ENCODE peak calls at places on chromosome 11, in six cellular contexts. K, G, L, E, A and Z are unnamed samples.

GRCh38 chr11:32090774-32091370 is at the start of gene RCN1:
- DNase-seq in A (peak; percentile 93), L (peak; percentile 55), K (peak; percentile 82), E (peak; percentile 81), G (peak; percentile 10), Z (peak; percentile 32)

GRCh38 chr11:90805172-90805571 is 582.3 kb upstream of the CHORDC1 start:
- DNase-seq in E (no peak), A (peak; percentile 9), K (no peak), L (no peak), G (no peak), Z (peak; percentile 35)

GRCh38 chr11:16603890-16604783 is 134.3 kb upstream of the C11orf58 start:
- DNase-seq in K (peak; percentile 19), A (peak; percentile 62), E (peak; percentile 62), G (no peak), L (peak; percentile 69), Z (no peak)

GRCh38 chr11:95832763-95833162 is 42.5 kb downstream of the CEP57 start:
- DNase-seq in A (no peak), G (no peak), L (no peak), E (no peak), K (no peak), Z (no peak)

GRCh38 chr11:108253176-108253575 is 30.3 kb downstream of the ATM start:
- DNase-seq in E (no peak), K (no peak), A (no peak), G (no peak), L (no peak), Z (peak; percentile 9)

GRCh38 chr11:7936615-7937014 is 4.9 kb downstream of the OR10A3 start:
- DNase-seq in G (no peak), E (no peak), K (peak; percentile 82), L (peak; percentile 51), A (no peak), Z (peak; percentile 23)

GRCh38 chr11:680476-680875 is 14.5 kb downstream of the DEAF1 start:
- DNase-seq in E (no peak), K (no peak), A (no peak), G (no peak), L (no peak), Z (no peak)

GRCh38 chr11:93756748-93757147 is 15.3 kb downstream of the C11orf54 start:
- DNase-seq in K (no peak), L (no peak), G (no peak), E (no peak), A (no peak), Z (no peak)

GRCh38 chr11:100663996-100664395 is 23.1 kb upstream of the ARHGAP42 start:
- DNase-seq in E (no peak), A (no peak), G (no peak), K (no peak), L (no peak), Z (no peak)

GRCh38 chr11:6625156-6625831 is 6.1 kb upstream of the TPP1 start:
- DNase-seq in L (no peak), K (no peak), E (no peak), G (no peak), A (no peak), Z (no peak)

GRCh38 chr11:68297812-68298658 is 14.4 kb upstream of the LRP5 start:
- DNase-seq in E (peak; percentile 88), K (peak; percentile 83), L (peak; percentile 92), A (peak; percentile 85), G (peak; percentile 61), Z (peak; percentile 74)

GRCh38 chr11:16040151-16040550 is 316.2 kb downstream of the SOX6 start:
- DNase-seq in L (no peak), E (no peak), A (no peak), K (no peak), G (no peak), Z (no peak)

GRCh38 chr11:44967930-44968496 is 17.3 kb upstream of the TP53I11 start:
- DNase-seq in E (no peak), G (no peak), L (no peak), A (no peak), K (no peak), Z (no peak)
- TF ChIP-seq CTCF in E (no peak), G (no peak), L (no peak), A (no peak), K (no peak), Z (no peak)

DNA sequence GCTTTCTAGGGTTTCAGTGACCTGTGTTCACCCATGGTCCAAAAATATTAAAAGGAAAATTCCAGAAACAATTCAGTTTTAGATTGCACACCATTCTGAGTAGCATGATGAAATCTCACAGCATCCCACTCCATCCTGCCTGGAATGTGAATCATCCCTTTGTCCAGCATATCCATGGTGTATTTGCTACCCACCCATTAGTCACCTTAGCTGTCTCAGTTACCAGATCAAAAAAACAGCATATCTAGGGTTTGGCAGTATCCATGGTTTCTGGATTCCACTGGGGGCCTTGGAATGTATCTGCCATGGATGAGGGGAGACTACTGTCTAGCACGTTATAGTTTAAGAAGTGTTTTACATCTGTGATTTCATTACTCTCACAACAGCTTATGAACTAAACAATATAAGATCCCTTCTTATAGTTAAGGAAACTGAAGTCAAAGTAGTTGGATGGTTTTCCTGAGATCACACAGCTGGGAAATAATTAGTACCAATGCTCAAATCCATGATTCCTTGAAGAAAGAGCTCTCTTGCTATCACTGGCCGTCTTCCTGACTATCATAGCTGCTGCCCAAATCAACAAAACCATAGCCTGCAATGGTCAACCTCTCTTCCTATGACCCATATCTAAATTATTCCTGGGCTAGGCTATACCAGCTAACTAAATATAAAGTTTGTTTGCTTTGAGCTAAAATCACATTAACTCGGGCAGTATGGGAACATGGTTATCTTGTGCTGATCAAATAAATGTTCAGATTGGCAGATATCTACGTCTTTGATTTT is 122.6 kb downstream of the MICAL2 start:
- DNase-seq in E (no peak), G (no peak), L (no peak), K (no peak), A (no peak), Z (peak; percentile 41)
- H3K27ac ChIP-seq in E (no peak overlapping the region), G (no peak overlapping the region), L (no peak overlapping the region), K (peak overlapping the region; percentile 41), A (no peak overlapping the region), Z (no peak overlapping the region)

GRCh38 chr11:86132667-86133310 is 63.9 kb upstream of the PICALM start:
- DNase-seq in G (no peak), E (no peak), A (no peak), L (peak; percentile 58), K (no peak), Z (no peak)

GRCh38 chr11:86136542-86136941 is 67.7 kb upstream of the PICALM start:
- DNase-seq in E (no peak), A (no peak), G (no peak), L (no peak), K (no peak), Z (no peak)

GRCh38 chr11:86135319-86135714 is 66.4 kb upstream of the PICALM start:
- DNase-seq in A (no peak), L (no peak), K (no peak), E (no peak), G (no peak), Z (no peak)

GRCh38 chr11:86138958-86139357 is 70.1 kb upstream of the PICALM start:
- DNase-seq in L (peak; percentile 51), G (no peak), A (no peak), K (no peak), E (no peak), Z (no peak)

DNA sequence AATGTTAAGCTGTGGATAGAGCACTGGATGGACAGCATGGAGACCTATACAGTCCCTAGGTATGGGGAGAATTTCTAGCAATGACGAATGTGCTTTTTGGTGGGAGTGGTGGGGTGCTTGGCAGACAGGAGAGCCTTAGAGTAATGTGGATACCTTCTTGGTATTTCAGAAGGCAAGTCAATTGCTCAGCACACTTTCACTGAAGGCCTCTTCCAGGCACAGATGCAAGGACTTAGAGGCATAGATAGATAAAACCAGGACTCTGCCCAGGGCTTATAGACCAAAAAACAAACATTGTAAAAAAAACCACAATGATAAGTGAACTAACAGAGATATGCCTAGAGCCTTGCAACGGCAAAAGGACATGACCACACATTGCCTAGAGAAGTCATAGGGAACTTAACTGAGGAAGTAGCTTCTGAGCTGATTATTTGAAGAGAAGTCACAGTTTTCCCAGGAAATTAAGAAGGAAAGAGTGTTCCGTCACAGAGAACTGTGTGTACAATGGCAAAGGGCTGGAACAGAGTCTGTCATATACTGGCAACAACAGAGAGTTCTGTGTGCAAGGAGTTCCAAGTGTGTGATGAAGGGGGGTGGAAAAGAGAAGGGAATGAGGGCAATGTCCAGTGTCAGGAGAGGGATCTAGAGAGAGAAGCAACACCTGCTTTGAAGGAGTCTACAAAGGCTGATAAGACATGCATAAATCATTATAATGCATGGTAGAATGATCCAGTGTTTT is 65.9 kb upstream of the PICALM start:
- DNase-seq in L (peak; percentile 51), G (no peak), K (no peak), E (no peak), A (no peak), Z (no peak)
- TF ChIP-seq CTCF in L (no peak), G (no peak), K (no peak), E (no peak), A (no peak), Z (no peak)

GRCh38 chr11:9765320-9766101 is 101.6 kb downstream of the SWAP70 start:
- DNase-seq in A (peak; percentile 64), K (peak; percentile 8), E (peak; percentile 65), G (no peak), L (no peak), Z (no peak)
- H3K27ac ChIP-seq in A (peak overlapping the region; percentile 79), K (no peak overlapping the region), E (no peak overlapping the region), G (no peak overlapping the region), L (peak overlapping the region; percentile 50), Z (peak overlapping the region; percentile 26)

DNA sequence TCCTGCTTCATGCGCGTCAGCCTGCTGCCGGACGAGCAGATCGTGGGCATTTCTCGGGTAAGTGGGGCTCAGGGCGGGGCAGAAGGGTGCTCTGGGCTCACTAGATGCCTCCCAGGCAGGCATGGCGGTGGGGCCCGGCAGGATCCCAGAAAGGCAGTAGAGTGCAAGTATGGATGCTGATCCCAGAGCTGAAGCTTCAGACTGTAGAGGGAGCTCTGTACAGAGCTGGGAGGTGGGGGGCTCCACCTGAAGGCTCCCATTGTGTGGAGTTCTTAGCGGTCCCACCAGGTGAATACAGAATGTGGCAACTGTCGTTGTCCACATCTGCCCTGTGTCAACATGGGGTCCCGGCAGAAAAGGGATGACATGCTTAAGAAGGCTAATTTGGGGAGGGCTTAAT is 16.5 kb upstream of the RHOD start:
- DNase-seq in G (no peak), L (no peak), A (no peak), K (no peak), E (no peak), Z (no peak)
- TF ChIP-seq CTCF in G (no peak), L (no peak), A (peak; percentile 42), K (no peak), E (no peak), Z (no peak)